ENCODE peak calls at places on chromosomes 1 and 21, in eight cellular contexts. One of them, this sample, is unnamed.

GRCh38 chr1:33624991-33625870 is 152.8 kb downstream of the ZSCAN20 start:
- DNase-seq in ACHN: no peak
- DNase-seq in iPS DF 19.7: no peak
- DNase-seq in AG04449: no peak
- DNase-seq in tibial nerve: no peak
- DNase-seq in HuH-7.5: no peak
- DNase-seq in NCI-H748 treated with DMSO at 0.1 percent for 48 hours: no peak
- DNase-seq in dermis microvascular lymphatic vessel endothelial cell: no peak
- DNase-seq in this sample: no peak

GRCh38 chr1:116990612-116991151 is 10.9 kb upstream of the CD101 start:
- DNase-seq in HuH-7.5: no peak
- DNase-seq in iPS DF 19.7: no peak
- DNase-seq in AG04449: peak; percentile 7
- DNase-seq in NCI-H748 treated with DMSO at 0.1 percent for 48 hours: no peak
- DNase-seq in tibial nerve: peak; percentile 74
- DNase-seq in ACHN: no peak
- DNase-seq in dermis microvascular lymphatic vessel endothelial cell: peak; percentile 97
- DNase-seq in this sample: peak; percentile 54

GRCh38 chr21:41933259-41934079 is 20.3 kb downstream of the C2CD2 start:
- DNase-seq in tibial nerve: no peak
- DNase-seq in iPS DF 19.7: no peak
- DNase-seq in dermis microvascular lymphatic vessel endothelial cell: peak; percentile 70
- DNase-seq in ACHN: peak; percentile 55
- DNase-seq in AG04449: no peak
- DNase-seq in NCI-H748 treated with DMSO at 0.1 percent for 48 hours: no peak
- DNase-seq in HuH-7.5: no peak
- DNase-seq in this sample: peak; percentile 69

GRCh38 chr1:7562729-7563605 is 208.1 kb upstream of the VAMP3 start:
- DNase-seq in HuH-7.5: no peak
- DNase-seq in iPS DF 19.7: no peak
- DNase-seq in NCI-H748 treated with DMSO at 0.1 percent for 48 hours: no peak
- DNase-seq in ACHN: no peak
- DNase-seq in AG04449: no peak
- DNase-seq in dermis microvascular lymphatic vessel endothelial cell: no peak
- DNase-seq in tibial nerve: no peak
- DNase-seq in this sample: no peak

GRCh38 chr21:44353200-44353970 is at the start of gene TRPM2:
- DNase-seq in HuH-7.5: no peak
- DNase-seq in NCI-H748 treated with DMSO at 0.1 percent for 48 hours: no peak
- DNase-seq in tibial nerve: no peak
- DNase-seq in iPS DF 19.7: no peak
- DNase-seq in dermis microvascular lymphatic vessel endothelial cell: no peak
- DNase-seq in AG04449: no peak
- DNase-seq in ACHN: no peak
- DNase-seq in this sample: no peak

GRCh38 chr1:116286541-116286971 is 86.5 kb upstream of the ATP1A1 start:
- DNase-seq in NCI-H748 treated with DMSO at 0.1 percent for 48 hours: no peak
- DNase-seq in dermis microvascular lymphatic vessel endothelial cell: no peak
- DNase-seq in HuH-7.5: no peak
- DNase-seq in iPS DF 19.7: no peak
- DNase-seq in ACHN: no peak
- DNase-seq in tibial nerve: no peak
- DNase-seq in AG04449: no peak
- DNase-seq in this sample: peak; percentile 22

GRCh38 chr1:242454262-242455051 is 70.0 kb downstream of the PLD5 start:
- DNase-seq in HuH-7.5: peak; percentile 41
- DNase-seq in AG04449: no peak
- DNase-seq in iPS DF 19.7: peak; percentile 25
- DNase-seq in ACHN: peak; percentile 54
- DNase-seq in tibial nerve: no peak
- DNase-seq in dermis microvascular lymphatic vessel endothelial cell: peak; percentile 35
- DNase-seq in NCI-H748 treated with DMSO at 0.1 percent for 48 hours: peak; percentile 54
- DNase-seq in this sample: peak; percentile 60

GRCh38 chr1:96080925-96081324 is 640.7 kb upstream of the PTBP2 start:
- DNase-seq in AG04449: no peak
- DNase-seq in tibial nerve: no peak
- DNase-seq in dermis microvascular lymphatic vessel endothelial cell: peak; percentile 1
- DNase-seq in NCI-H748 treated with DMSO at 0.1 percent for 48 hours: no peak
- DNase-seq in iPS DF 19.7: no peak
- DNase-seq in HuH-7.5: no peak
- DNase-seq in ACHN: no peak
- DNase-seq in this sample: no peak

GRCh38 chr1:200154069-200154767 is 126.7 kb downstream of the NR5A2 start:
- DNase-seq in iPS DF 19.7: no peak
- DNase-seq in AG04449: no peak
- DNase-seq in tibial nerve: no peak
- DNase-seq in HuH-7.5: no peak
- DNase-seq in ACHN: no peak
- DNase-seq in NCI-H748 treated with DMSO at 0.1 percent for 48 hours: no peak
- DNase-seq in dermis microvascular lymphatic vessel endothelial cell: peak; percentile 91
- DNase-seq in this sample: peak; percentile 20

GRCh38 chr1:44566281-44567046 is 107.8 kb downstream of the TMEM53 start:
- DNase-seq in NCI-H748 treated with DMSO at 0.1 percent for 48 hours: no peak
- DNase-seq in dermis microvascular lymphatic vessel endothelial cell: no peak
- DNase-seq in HuH-7.5: no peak
- DNase-seq in ACHN: no peak
- DNase-seq in iPS DF 19.7: no peak
- DNase-seq in AG04449: no peak
- DNase-seq in tibial nerve: no peak
- DNase-seq in this sample: no peak

GRCh38 chr1:216175714-216176113 is 247.5 kb downstream of the USH2A start:
- DNase-seq in AG04449: no peak
- DNase-seq in tibial nerve: no peak
- DNase-seq in HuH-7.5: no peak
- DNase-seq in dermis microvascular lymphatic vessel endothelial cell: no peak
- DNase-seq in ACHN: no peak
- DNase-seq in iPS DF 19.7: peak; percentile 35
- DNase-seq in NCI-H748 treated with DMSO at 0.1 percent for 48 hours: no peak
- DNase-seq in this sample: no peak

GRCh38 chr21:38999148-38999547 is 184.1 kb downstream of the PSMG1 start:
- DNase-seq in dermis microvascular lymphatic vessel endothelial cell: no peak
- DNase-seq in NCI-H748 treated with DMSO at 0.1 percent for 48 hours: no peak
- DNase-seq in ACHN: no peak
- DNase-seq in iPS DF 19.7: no peak
- DNase-seq in AG04449: no peak
- DNase-seq in HuH-7.5: no peak
- DNase-seq in tibial nerve: no peak
- DNase-seq in this sample: no peak

GRCh38 chr1:12477936-12478611 is 139.9 kb downstream of the DHRS3 start:
- DNase-seq in AG04449: peak; percentile 98
- DNase-seq in ACHN: peak; percentile 81
- DNase-seq in tibial nerve: peak; percentile 64
- DNase-seq in NCI-H748 treated with DMSO at 0.1 percent for 48 hours: peak; percentile 46
- DNase-seq in HuH-7.5: peak; percentile 51
- DNase-seq in dermis microvascular lymphatic vessel endothelial cell: peak; percentile 89
- DNase-seq in iPS DF 19.7: no peak
- DNase-seq in this sample: peak; percentile 84

GRCh38 chr1:66349277-66349676 is 184.7 kb upstream of the SGIP1 start:
- DNase-seq in iPS DF 19.7: no peak
- DNase-seq in NCI-H748 treated with DMSO at 0.1 percent for 48 hours: no peak
- DNase-seq in AG04449: no peak
- DNase-seq in tibial nerve: no peak
- DNase-seq in ACHN: no peak
- DNase-seq in HuH-7.5: no peak
- DNase-seq in dermis microvascular lymphatic vessel endothelial cell: peak; percentile 71
- DNase-seq in this sample: no peak

GRCh38 chr1:40622936-40623629 is 42.4 kb downstream of the RIMS3 start:
- DNase-seq in AG04449: no peak
- DNase-seq in dermis microvascular lymphatic vessel endothelial cell: no peak
- DNase-seq in iPS DF 19.7: no peak
- DNase-seq in ACHN: no peak
- DNase-seq in HuH-7.5: no peak
- DNase-seq in NCI-H748 treated with DMSO at 0.1 percent for 48 hours: no peak
- DNase-seq in tibial nerve: no peak
- DNase-seq in this sample: no peak

GRCh38 chr1:203216274-203217138 is 13.0 kb downstream of the CHIT1 start:
- DNase-seq in ACHN: peak; percentile 77
- DNase-seq in AG04449: no peak
- DNase-seq in NCI-H748 treated with DMSO at 0.1 percent for 48 hours: peak; percentile 35
- DNase-seq in iPS DF 19.7: peak; percentile 48
- DNase-seq in HuH-7.5: peak; percentile 32
- DNase-seq in tibial nerve: no peak
- DNase-seq in dermis microvascular lymphatic vessel endothelial cell: peak; percentile 69
- DNase-seq in this sample: peak; percentile 77

GRCh38 chr21:36429672-36430546 is 44.7 kb downstream of the CHAF1B start:
- DNase-seq in tibial nerve: peak; percentile 41
- DNase-seq in HuH-7.5: peak; percentile 39
- DNase-seq in NCI-H748 treated with DMSO at 0.1 percent for 48 hours: no peak
- DNase-seq in AG04449: peak; percentile 91
- DNase-seq in dermis microvascular lymphatic vessel endothelial cell: peak; percentile 100
- DNase-seq in iPS DF 19.7: peak; percentile 25
- DNase-seq in ACHN: peak; percentile 97
- DNase-seq in this sample: peak; percentile 98

GRCh38 chr1:56436912-56437403 is 142.4 kb downstream of the PLPP3 start:
- DNase-seq in NCI-H748 treated with DMSO at 0.1 percent for 48 hours: no peak
- DNase-seq in dermis microvascular lymphatic vessel endothelial cell: no peak
- DNase-seq in tibial nerve: no peak
- DNase-seq in ACHN: no peak
- DNase-seq in AG04449: no peak
- DNase-seq in iPS DF 19.7: peak; percentile 77
- DNase-seq in HuH-7.5: no peak
- DNase-seq in this sample: no peak

GRCh38 chr1:66176828-66177227 is 357.1 kb upstream of the SGIP1 start:
- DNase-seq in iPS DF 19.7: no peak
- DNase-seq in HuH-7.5: no peak
- DNase-seq in NCI-H748 treated with DMSO at 0.1 percent for 48 hours: no peak
- DNase-seq in ACHN: no peak
- DNase-seq in dermis microvascular lymphatic vessel endothelial cell: no peak
- DNase-seq in AG04449: no peak
- DNase-seq in tibial nerve: no peak
- DNase-seq in this sample: no peak

GRCh38 chr21:46054447-46054846 is 43.5 kb upstream of the COL6A2 start:
- DNase-seq in AG04449: no peak
- DNase-seq in ACHN: no peak
- DNase-seq in iPS DF 19.7: no peak
- DNase-seq in NCI-H748 treated with DMSO at 0.1 percent for 48 hours: no peak
- DNase-seq in HuH-7.5: no peak
- DNase-seq in tibial nerve: no peak
- DNase-seq in dermis microvascular lymphatic vessel endothelial cell: no peak
- DNase-seq in this sample: no peak

GRCh38 chr1:88900883-88901282 is 9.5 kb upstream of the GTF2B start:
- DNase-seq in HuH-7.5: no peak
- DNase-seq in ACHN: no peak
- DNase-seq in AG04449: no peak
- DNase-seq in NCI-H748 treated with DMSO at 0.1 percent for 48 hours: no peak
- DNase-seq in iPS DF 19.7: no peak
- DNase-seq in tibial nerve: no peak
- DNase-seq in dermis microvascular lymphatic vessel endothelial cell: no peak
- DNase-seq in this sample: no peak

GRCh38 chr1:184036517-184036949 is 995 bp downstream of the COLGALT2 start:
- DNase-seq in tibial nerve: peak; percentile 35
- DNase-seq in ACHN: peak; percentile 39
- DNase-seq in dermis microvascular lymphatic vessel endothelial cell: peak; percentile 10
- DNase-seq in HuH-7.5: peak; percentile 40
- DNase-seq in AG04449: no peak
- DNase-seq in iPS DF 19.7: no peak
- DNase-seq in NCI-H748 treated with DMSO at 0.1 percent for 48 hours: peak; percentile 3
- DNase-seq in this sample: no peak

GRCh38 chr1:210251680-210252490 is 19.3 kb downstream of the SERTAD4 start:
- DNase-seq in HuH-7.5: no peak
- DNase-seq in iPS DF 19.7: no peak
- DNase-seq in dermis microvascular lymphatic vessel endothelial cell: no peak
- DNase-seq in AG04449: no peak
- DNase-seq in ACHN: no peak
- DNase-seq in tibial nerve: no peak
- DNase-seq in NCI-H748 treated with DMSO at 0.1 percent for 48 hours: no peak
- DNase-seq in this sample: no peak

GRCh38 chr1:183699643-183700160 is 46.6 kb upstream of the APOBEC4 start:
- DNase-seq in HuH-7.5: peak; percentile 45
- DNase-seq in iPS DF 19.7: no peak
- DNase-seq in AG04449: no peak
- DNase-seq in dermis microvascular lymphatic vessel endothelial cell: no peak
- DNase-seq in NCI-H748 treated with DMSO at 0.1 percent for 48 hours: no peak
- DNase-seq in ACHN: no peak
- DNase-seq in tibial nerve: no peak
- DNase-seq in this sample: no peak

GRCh38 chr1:92274939-92275338 is 23.8 kb downstream of the GLMN start:
- DNase-seq in NCI-H748 treated with DMSO at 0.1 percent for 48 hours: no peak
- DNase-seq in ACHN: peak; percentile 13
- DNase-seq in HuH-7.5: no peak
- DNase-seq in AG04449: no peak
- DNase-seq in dermis microvascular lymphatic vessel endothelial cell: peak; percentile 29
- DNase-seq in iPS DF 19.7: no peak
- DNase-seq in tibial nerve: no peak
- DNase-seq in this sample: no peak

GRCh38 chr1:102834688-102835320 is 273.5 kb downstream of the COL11A1 start:
- DNase-seq in tibial nerve: no peak
- DNase-seq in iPS DF 19.7: no peak
- DNase-seq in HuH-7.5: no peak
- DNase-seq in NCI-H748 treated with DMSO at 0.1 percent for 48 hours: no peak
- DNase-seq in AG04449: no peak
- DNase-seq in ACHN: peak; percentile 5
- DNase-seq in dermis microvascular lymphatic vessel endothelial cell: no peak
- DNase-seq in this sample: no peak

GRCh38 chr1:114100148-114100547 is 53.5 kb downstream of the SYT6 start:
- DNase-seq in ACHN: no peak
- DNase-seq in HuH-7.5: no peak
- DNase-seq in tibial nerve: no peak
- DNase-seq in iPS DF 19.7: no peak
- DNase-seq in dermis microvascular lymphatic vessel endothelial cell: no peak
- DNase-seq in AG04449: no peak
- DNase-seq in NCI-H748 treated with DMSO at 0.1 percent for 48 hours: no peak
- DNase-seq in this sample: no peak

GRCh38 chr1:213702703-213703102 is 285.1 kb upstream of the PROX1 start:
- DNase-seq in NCI-H748 treated with DMSO at 0.1 percent for 48 hours: no peak
- DNase-seq in HuH-7.5: no peak
- DNase-seq in dermis microvascular lymphatic vessel endothelial cell: no peak
- DNase-seq in iPS DF 19.7: no peak
- DNase-seq in tibial nerve: no peak
- DNase-seq in ACHN: no peak
- DNase-seq in AG04449: no peak
- DNase-seq in this sample: no peak

GRCh38 chr1:12442217-12442616 is 175.8 kb downstream of the DHRS3 start:
- DNase-seq in ACHN: no peak
- DNase-seq in AG04449: no peak
- DNase-seq in iPS DF 19.7: no peak
- DNase-seq in dermis microvascular lymphatic vessel endothelial cell: no peak
- DNase-seq in HuH-7.5: no peak
- DNase-seq in tibial nerve: no peak
- DNase-seq in NCI-H748 treated with DMSO at 0.1 percent for 48 hours: no peak
- DNase-seq in this sample: no peak

GRCh38 chr1:167095368-167095767 is 1.5 kb downstream of the STYXL2 start:
- DNase-seq in HuH-7.5: no peak
- DNase-seq in NCI-H748 treated with DMSO at 0.1 percent for 48 hours: no peak
- DNase-seq in tibial nerve: no peak
- DNase-seq in ACHN: no peak
- DNase-seq in AG04449: peak; percentile 31
- DNase-seq in iPS DF 19.7: no peak
- DNase-seq in dermis microvascular lymphatic vessel endothelial cell: no peak
- DNase-seq in this sample: peak; percentile 74

This sample was measured in RWPE1.